ENCODE peak calls at places on chromosomes 13 and 19, in nine cellular contexts. V, P, Z, K, S, U, M, T and Q are unnamed samples.

GRCh38 chr13:113897966-113898365 is 34.1 kb upstream of the GAS6 start:
- DNase-seq in V (no peak), P (no peak), Z (no peak), K (no peak), S (no peak), U (no peak), M (no peak), T (no peak), Q (no peak)

GRCh38 chr19:4034048-4035017 is 26.8 kb downstream of the PIAS4 start:
- DNase-seq in V (no peak), P (no peak), Z (no peak), K (no peak), S (no peak), U (no peak), M (no peak), T (no peak), Q (no peak)

GRCh38 chr13:86881390-86881789 is 789.8 kb upstream of the SLITRK5 start:
- DNase-seq in V (no peak), P (no peak), Z (no peak), K (no peak), S (no peak), U (no peak), M (no peak), T (no peak), Q (no peak)

GRCh38 chr13:79531542-79532239 is 50.7 kb downstream of the NDFIP2 start:
- DNase-seq in V (no peak), P (no peak), Z (no peak), K (no peak), S (no peak), U (no peak), M (no peak), T (no peak), Q (no peak)

GRCh38 chr13:51518847-51519246 is 65.4 kb upstream of the WDFY2 start:
- DNase-seq in V (peak; percentile 30), P (peak; percentile 34), Z (peak; percentile 50), K (no peak), S (no peak), U (no peak), M (no peak), T (peak; percentile 50), Q (no peak)

GRCh38 chr19:43474986-43475705 is 9.7 kb upstream of the LYPD3 start:
- DNase-seq in V (peak; percentile 98), P (peak; percentile 92), Z (peak; percentile 95), K (peak; percentile 95), S (peak; percentile 96), U (peak; percentile 98), M (peak; percentile 86), T (peak; percentile 77), Q (peak; percentile 86)

GRCh38 chr19:46404884-46405658 is 8.3 kb downstream of the CCDC8 start:
- DNase-seq in V (no peak), P (no peak), Z (no peak), K (no peak), S (peak; percentile 41), U (no peak), M (peak; percentile 67), T (no peak), Q (no peak)

GRCh38 chr19:1748115-1748702 is 5.1 kb upstream of the ONECUT3 start:
- DNase-seq in V (no peak), P (no peak), Z (no peak), K (no peak), S (no peak), U (no peak), M (no peak), T (no peak), Q (no peak)

GRCh38 chr19:23817519-23817918 is 58.8 kb upstream of the ZNF681 start:
- DNase-seq in V (peak; percentile 26), P (peak; percentile 39), Z (peak; percentile 25), K (no peak), S (peak; percentile 34), U (no peak), M (peak; percentile 23), T (no peak), Q (peak; percentile 24)